ENCODE peak calls at places on chromosomes 6 and 20, in five cellular contexts. W is A549, A is GM12878, M is transverse colon, G is stomach. C is an unnamed sample.

GRCh38 chr6:41519748-41520699 is 26.2 kb upstream of the FOXP4 start:
- DNase-seq in A (no peak), M (peak), G (peak), W (no peak), C (peak)

GRCh38 chr6:117078624-117079023 is 186.7 kb upstream of the VGLL2 start:
- DNase-seq in A (no peak), G (no peak), M (peak), W (no peak), C (no peak)

GRCh38 chr20:54875307-54875706 is 399.9 kb downstream of the DOK5 start:
- DNase-seq in A (no peak), W (no peak), M (no peak), G (no peak), C (no peak)

GRCh38 chr20:59047938-59048680 is 5.5 kb upstream of the PRELID3B start:
- DNase-seq in A (no peak), W (peak), M (peak), G (no peak), C (peak)

GRCh38 chr20:46090095-46090388 is 280 bp upstream of the NCOA5 start:
- DNase-seq in A (no peak), W (no peak), M (no peak), G (no peak), C (no peak)

GRCh38 chr6:115747719-115748118 is 313.0 kb downstream of the FRK start:
- DNase-seq in M (no peak), G (no peak), A (no peak), W (no peak), C (no peak)

GRCh38 chr6:24766685-24767462 is 7.9 kb upstream of the GMNN start:
- DNase-seq in M (no peak), W (peak), G (no peak), A (no peak), C (no peak)

GRCh38 chr20:4081396-4081795 is 66.0 kb upstream of the RNF24 start:
- DNase-seq in W (no peak), G (no peak), M (no peak), A (no peak), C (no peak)

GRCh38 chr6:138509371-138509770 is 10.1 kb upstream of the NHSL1 start:
- DNase-seq in M (peak), A (no peak), G (peak), W (peak), C (peak)

GRCh38 chr6:34247481-34248197 is 1.2 kb downstream of the SMIM29 start:
- DNase-seq in G (no peak), A (no peak), M (no peak), W (no peak), C (no peak)

DNA sequence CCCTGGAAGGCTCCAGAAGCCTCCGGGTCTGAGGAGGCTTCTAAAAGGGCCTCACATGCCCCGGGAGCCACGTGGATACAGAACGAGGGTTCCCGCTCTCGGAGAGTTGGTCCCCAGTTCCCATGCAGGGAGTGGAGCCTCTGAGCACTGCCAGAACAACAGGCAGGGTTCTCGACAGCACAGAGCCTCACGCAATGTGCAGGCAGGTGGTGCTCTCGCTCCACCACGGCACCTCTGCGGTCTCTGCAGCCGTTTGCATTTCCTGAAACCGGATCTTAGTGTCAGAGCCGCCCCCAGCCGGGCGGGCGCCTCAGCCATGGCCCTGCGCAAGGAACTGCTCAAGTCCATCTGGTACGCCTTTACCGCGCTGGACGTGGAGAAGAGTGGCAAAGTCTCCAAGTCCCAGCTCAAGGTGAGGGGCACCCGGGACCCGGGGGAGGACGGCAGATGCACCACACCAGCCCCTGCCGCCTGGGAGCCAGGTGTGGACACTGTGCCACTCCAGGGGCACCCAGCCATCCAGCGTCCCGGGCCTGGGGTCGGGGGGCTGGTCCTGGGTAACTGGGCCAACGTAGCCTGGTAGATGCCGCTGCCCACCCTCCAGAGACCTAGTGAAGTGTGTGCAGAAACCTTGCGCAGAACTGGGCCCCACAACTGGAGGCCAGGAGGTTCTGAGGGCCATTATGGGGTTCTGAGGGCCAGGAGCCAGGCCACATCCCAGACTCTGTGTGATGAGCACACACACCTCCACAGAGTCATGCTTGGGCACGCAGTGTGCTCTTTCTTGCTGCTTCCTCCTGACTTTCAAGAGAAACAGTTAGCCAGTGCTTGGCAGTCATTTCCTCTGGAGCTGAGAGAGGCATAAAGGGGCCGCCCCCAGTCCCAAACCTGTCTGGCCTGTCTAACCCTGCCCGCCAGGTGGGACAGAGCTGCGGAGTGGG is at the start of gene DEF6:
- DNase-seq in M (peak), G (peak), W (peak), A (peak), C (peak)
- TF ChIP-seq EP300 in M (no peak), G (no peak), W (no peak), A (peak), C (no peak)

DNA sequence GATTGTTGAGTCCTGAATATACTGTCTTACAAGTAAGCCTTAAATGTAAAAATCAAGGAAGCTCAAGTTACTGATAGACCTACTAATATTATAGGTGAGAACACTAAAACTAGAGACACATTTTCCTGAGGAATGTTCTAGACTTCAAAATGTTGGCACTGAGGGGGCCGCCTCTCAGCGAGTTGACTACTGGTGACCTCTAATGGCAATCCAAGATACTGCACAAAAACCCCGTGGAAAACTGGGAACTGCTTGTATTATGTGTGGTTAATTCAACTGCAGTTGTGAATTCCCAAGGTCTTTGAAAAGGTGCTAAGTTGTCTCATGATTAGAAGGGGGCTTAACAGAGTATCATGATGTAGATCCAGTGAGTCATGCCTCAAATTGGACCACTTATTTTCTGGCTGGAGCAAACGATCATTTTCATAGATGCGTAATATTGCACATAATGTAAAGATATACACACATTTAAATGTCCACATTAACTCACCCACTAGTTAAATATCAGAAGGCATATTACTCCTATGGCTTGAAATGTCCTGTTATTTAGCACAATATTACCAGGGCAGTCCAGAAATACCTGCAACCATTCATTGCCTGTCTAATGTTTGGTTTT is 336.2 kb downstream of the FOXA2 start:
- DNase-seq in W (peak), G (no peak), M (no peak), A (no peak), C (no peak)
- TF ChIP-seq CTCF in W (peak), G (no peak), M (peak), A (peak), C (no peak)

GRCh38 chr6:66361886-66362285 is 654.9 kb upstream of the EYS start:
- DNase-seq in W (no peak), A (no peak), G (no peak), M (no peak), C (peak)

GRCh38 chr6:66362888-66363287 is 655.9 kb upstream of the EYS start:
- DNase-seq in W (no peak), A (no peak), M (no peak), G (no peak), C (no peak)
- TF ChIP-seq POLR2A in W (no peak), A (no peak), M (no peak), G (no peak), C (no peak)

DNA sequence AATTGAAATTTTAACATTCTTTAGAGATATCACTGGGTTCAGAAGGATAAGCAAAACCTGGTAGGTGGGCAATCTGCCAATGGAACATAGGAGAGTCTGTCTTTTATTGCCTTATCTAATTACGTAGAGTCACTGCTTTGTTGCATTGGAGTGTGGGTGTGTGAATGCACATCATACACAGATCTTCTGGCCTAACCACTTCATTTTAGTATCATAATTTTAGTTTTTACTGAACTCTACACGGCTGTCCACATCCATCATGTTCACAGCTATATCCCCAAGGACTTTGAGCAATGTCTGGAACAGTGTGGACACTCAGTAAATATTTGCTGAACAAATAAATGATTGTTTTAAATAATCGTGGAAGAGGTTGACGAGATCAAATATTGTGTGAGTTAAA is 104.6 kb upstream of the AKIRIN2 start:
- DNase-seq in M (no peak), W (no peak), A (no peak), G (no peak), C (no peak)
- TF ChIP-seq EP300 in M (no peak), W (no peak), A (no peak), G (no peak), C (no peak)

DNA sequence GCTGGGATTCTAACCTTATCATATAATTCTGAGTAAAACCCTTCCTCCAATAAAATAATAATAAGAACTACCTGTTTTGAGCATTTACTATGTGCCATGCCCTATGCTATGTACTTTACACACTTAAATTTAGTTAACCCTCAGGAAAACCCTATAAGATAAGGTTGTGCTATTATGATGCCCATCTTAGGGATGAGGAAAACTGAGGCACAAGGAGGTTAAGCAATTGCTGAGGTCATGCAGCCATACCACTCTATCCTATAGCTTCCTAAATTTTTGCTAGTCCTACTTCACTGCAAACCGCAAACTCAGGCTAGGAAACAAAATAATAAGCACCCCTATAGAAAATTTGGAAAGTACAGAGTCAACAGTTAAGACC is 38.9 kb upstream of the GFOD1 start:
- DNase-seq in W (no peak), G (no peak), M (no peak), A (no peak), C (no peak)
- TF ChIP-seq CTCF in W (no peak), G (no peak), M (no peak), A (no peak), C (no peak)

GRCh38 chr6:35454843-35455110 is 2.6 kb downstream of the FANCE start:
- DNase-seq in G (no peak), W (no peak), M (no peak), A (no peak), C (no peak)

GRCh38 chr6:35449287-35449881 is 2.8 kb upstream of the FANCE start:
- DNase-seq in G (peak), W (peak), A (no peak), M (no peak), C (no peak)

GRCh38 chr6:35453236-35453635 is 1.1 kb downstream of the FANCE start:
- DNase-seq in M (no peak), W (no peak), G (no peak), A (no peak), C (no peak)

GRCh38 chr6:35451354-35452185 is 568 bp upstream of the FANCE start:
- DNase-seq in A (no peak), M (peak), W (no peak), G (no peak), C (no peak)

GRCh38 chr6:35452186-35453090 is at the start of gene FANCE:
- DNase-seq in M (peak), G (peak), W (peak), A (peak), C (peak)
- TF ChIP-seq POLR2A in M (peak), G (no peak), W (peak), A (peak), C (peak)

DNA sequence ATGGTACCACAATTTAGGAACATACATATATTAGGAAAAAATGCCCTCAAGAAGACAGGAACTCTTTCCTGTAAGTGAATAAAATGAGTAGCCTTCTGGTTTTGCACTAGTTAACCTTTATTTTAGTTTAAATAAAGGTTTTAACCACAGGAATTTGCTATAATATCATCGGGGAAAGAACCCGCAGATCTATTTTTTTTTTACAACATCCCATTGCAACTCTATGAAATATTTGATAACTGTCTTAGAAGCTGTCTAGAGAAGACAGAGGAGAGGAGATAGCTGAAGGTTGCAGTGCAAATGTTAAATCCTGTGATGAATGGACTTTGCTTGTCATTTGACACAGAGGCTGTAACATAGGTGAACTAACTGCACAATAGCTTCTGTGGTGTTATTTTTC is 69.5 kb downstream of the TINAG start:
- DNase-seq in W (no peak), G (no peak), M (no peak), A (no peak), C (no peak)
- TF ChIP-seq EP300 in W (no peak), G (no peak), M (no peak), A (no peak), C (no peak)

C was measured in upper lobe of left lung.